ENCODE peak calls at places on chromosome 7, in six cellular contexts. M, C, O, Q, V and Y are unnamed samples.

GRCh38 chr7:102248081-102248455 is 38.6 kb upstream of the SH2B2 start:
- DNase-seq in M (no peak), C (no peak), O (no peak), Q (no peak), V (no peak), Y (no peak)

GRCh38 chr7:50497068-50497642 is 47.0 kb upstream of the FIGNL1 start:
- DNase-seq in M (peak; percentile 86), C (no peak), O (peak; percentile 22), Q (peak; percentile 44), V (no peak), Y (no peak)

GRCh38 chr7:19122018-19122588 is 4.7 kb upstream of the TWIST1 start:
- DNase-seq in M (peak; percentile 77), C (no peak), O (no peak), Q (no peak), V (no peak), Y (no peak)

GRCh38 chr7:37916017-37916672 is 472 bp downstream of the SFRP4 start:
- DNase-seq in M (peak; percentile 9), C (no peak), O (peak; percentile 55), Q (no peak), V (peak; percentile 43), Y (peak; percentile 48)

GRCh38 chr7:6546852-6547251 is 4.4 kb downstream of the GRID2IP start:
- DNase-seq in M (no peak), C (no peak), O (no peak), Q (no peak), V (no peak), Y (no peak)

GRCh38 chr7:41201021-41201420 is 501.9 kb downstream of the INHBA start:
- DNase-seq in M (no peak), C (no peak), O (no peak), Q (no peak), V (no peak), Y (no peak)

GRCh38 chr7:87075671-87076404 is 16.4 kb upstream of the ELAPOR2 start:
- DNase-seq in M (no peak), C (no peak), O (no peak), Q (no peak), V (no peak), Y (no peak)

GRCh38 chr7:81618400-81619014 is 151.3 kb downstream of the HGF start:
- DNase-seq in M (peak; percentile 94), C (no peak), O (no peak), Q (no peak), V (no peak), Y (no peak)

DNA sequence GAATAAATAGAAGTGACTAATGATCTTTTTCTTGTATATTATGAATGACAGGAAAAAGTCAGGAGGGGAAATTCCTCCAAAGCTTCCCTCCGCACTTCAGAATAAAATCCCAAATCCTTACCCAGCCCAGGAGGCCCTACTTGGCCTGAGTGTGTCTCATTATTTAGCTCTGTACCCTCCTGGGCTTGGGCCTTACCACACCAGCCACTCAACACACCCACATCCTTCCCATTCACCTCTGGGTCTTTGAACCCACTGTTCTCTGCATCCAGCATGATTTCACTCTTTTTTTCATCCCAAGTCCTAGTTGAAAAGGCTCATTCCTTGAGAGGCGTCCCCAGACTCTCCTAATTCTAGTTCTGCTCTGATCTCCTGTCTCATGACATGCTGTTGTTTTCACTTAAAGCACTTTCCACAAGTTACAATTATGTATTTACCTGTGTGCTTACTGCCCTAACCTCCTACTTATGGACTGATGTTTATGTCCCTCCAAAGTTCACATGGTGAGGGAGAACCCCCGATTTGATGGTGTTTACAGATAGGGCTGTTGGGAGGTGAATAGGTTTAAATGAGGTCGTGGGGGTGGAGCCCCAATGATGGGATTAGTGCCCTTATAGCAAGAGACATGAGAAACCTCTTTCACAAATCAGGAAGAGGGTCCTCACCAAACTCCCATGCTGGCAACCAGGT is 6.4 kb downstream of the NOD1 start:
- DNase-seq in M (no peak), C (no peak), O (no peak), Q (no peak), V (no peak), Y (no peak)
- H3K4me1 ChIP-seq in M (peaks cover 88% of the 10 kb centered on the region), C (peaks cover 51% of the 10 kb centered on the region), O (peaks cover 6% of the 10 kb centered on the region), Q (peaks cover 100% of the 10 kb centered on the region), V (peaks cover 98% of the 10 kb centered on the region), Y (peaks cover 100% of the 10 kb centered on the region)

GRCh38 chr7:150381785-150382122 is 2.6 kb downstream of the ZNF775 start:
- DNase-seq in M (no peak), C (no peak), O (no peak), Q (no peak), V (no peak), Y (no peak)

GRCh38 chr7:150378853-150379589 is at the start of gene ZNF775:
- DNase-seq in M (peak; percentile 96), C (peak; percentile 98), O (peak; percentile 99), Q (peak; percentile 98), V (peak; percentile 96), Y (peak; percentile 98)

GRCh38 chr7:150381096-150381495 is 2.0 kb downstream of the ZNF775 start:
- DNase-seq in M (no peak), C (no peak), O (no peak), Q (no peak), V (no peak), Y (no peak)

GRCh38 chr7:150379590-150380379 is 655 bp downstream of the ZNF775 start:
- DNase-seq in M (no peak), C (no peak), O (no peak), Q (no peak), V (no peak), Y (no peak)

DNA sequence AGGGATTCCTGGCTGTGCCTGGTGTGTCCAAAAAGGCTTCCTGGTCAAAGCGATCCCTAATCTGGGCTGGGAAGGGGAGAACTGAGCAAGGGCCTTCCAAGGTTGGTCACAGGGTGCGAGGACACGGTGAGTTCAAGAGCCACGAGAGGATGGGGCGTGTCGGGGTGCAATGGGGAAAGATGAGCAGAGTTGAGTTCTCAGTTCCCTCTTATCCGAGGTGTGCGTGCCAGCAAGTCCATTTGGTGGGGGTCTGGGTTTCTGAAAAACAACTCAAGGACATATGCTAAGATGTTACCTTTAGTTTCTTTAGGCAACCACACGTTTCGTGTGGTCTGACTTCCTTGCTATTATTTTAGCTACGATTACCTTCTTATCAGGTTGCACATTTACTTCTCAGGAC is 1.3 kb downstream of the ZNF775 start:
- DNase-seq in M (no peak), C (no peak), O (no peak), Q (no peak), V (no peak), Y (no peak)
- H3K4me1 ChIP-seq in M (peaks cover 34% of the 10 kb centered on the region), C (peaks cover 25% of the 10 kb centered on the region), O (peaks cover 56% of the 10 kb centered on the region), Q (peaks cover 89% of the 10 kb centered on the region), V (peaks cover 17% of the 10 kb centered on the region), Y (peaks cover 26% of the 10 kb centered on the region)

GRCh38 chr7:55063036-55063435 is 44.2 kb downstream of the EGFR start:
- DNase-seq in M (no peak), C (no peak), O (no peak), Q (no peak), V (no peak), Y (no peak)
- H3K4me1 ChIP-seq in M (peaks cover 7% of the 10 kb centered on the region), C (peaks cover 38% of the 10 kb centered on the region), O (peaks cover 17% of the 10 kb centered on the region), Q (peaks cover 5% of the 10 kb centered on the region), V (peaks cover 67% of the 10 kb centered on the region), Y (peaks cover 48% of the 10 kb centered on the region)

GRCh38 chr7:22559829-22560489 is 60.0 kb upstream of the STEAP1B start:
- DNase-seq in M (peak; percentile 90), C (peak; percentile 61), O (no peak), Q (no peak), V (peak; percentile 77), Y (peak; percentile 66)

GRCh38 chr7:22563621-22564241 is 63.7 kb upstream of the STEAP1B start:
- DNase-seq in M (no peak), C (no peak), O (no peak), Q (no peak), V (no peak), Y (no peak)

GRCh38 chr7:22561356-22561755 is 61.4 kb upstream of the STEAP1B start:
- DNase-seq in M (peak; percentile 99), C (peak; percentile 83), O (no peak), Q (no peak), V (peak; percentile 81), Y (peak; percentile 72)

GRCh38 chr7:22563115-22563514 is 63.1 kb upstream of the STEAP1B start:
- DNase-seq in M (no peak), C (no peak), O (no peak), Q (no peak), V (no peak), Y (no peak)

GRCh38 chr7:22561895-22562593 is 62.1 kb upstream of the STEAP1B start:
- DNase-seq in M (peak; percentile 35), C (no peak), O (no peak), Q (no peak), V (no peak), Y (no peak)
- H3K4me1 ChIP-seq in M (peaks cover 26% of the 10 kb centered on the region), C (peaks cover 29% of the 10 kb centered on the region), O (peaks cover 27% of the 10 kb centered on the region), Q (peaks cover 74% of the 10 kb centered on the region), V (peaks cover 44% of the 10 kb centered on the region), Y (peaks cover 71% of the 10 kb centered on the region)

GRCh38 chr7:92740134-92740533 is 96.2 kb downstream of the CDK6 start:
- DNase-seq in M (peak; percentile 45), C (no peak), O (no peak), Q (no peak), V (no peak), Y (no peak)

GRCh38 chr7:92735707-92736106 is 100.7 kb downstream of the CDK6 start:
- DNase-seq in M (no peak), C (no peak), O (no peak), Q (no peak), V (no peak), Y (no peak)

GRCh38 chr7:92739091-92739490 is 97.3 kb downstream of the CDK6 start:
- DNase-seq in M (no peak), C (no peak), O (no peak), Q (no peak), V (no peak), Y (no peak)

GRCh38 chr7:92736870-92737269 is 99.5 kb downstream of the CDK6 start:
- DNase-seq in M (no peak), C (no peak), O (no peak), Q (no peak), V (no peak), Y (no peak)

DNA sequence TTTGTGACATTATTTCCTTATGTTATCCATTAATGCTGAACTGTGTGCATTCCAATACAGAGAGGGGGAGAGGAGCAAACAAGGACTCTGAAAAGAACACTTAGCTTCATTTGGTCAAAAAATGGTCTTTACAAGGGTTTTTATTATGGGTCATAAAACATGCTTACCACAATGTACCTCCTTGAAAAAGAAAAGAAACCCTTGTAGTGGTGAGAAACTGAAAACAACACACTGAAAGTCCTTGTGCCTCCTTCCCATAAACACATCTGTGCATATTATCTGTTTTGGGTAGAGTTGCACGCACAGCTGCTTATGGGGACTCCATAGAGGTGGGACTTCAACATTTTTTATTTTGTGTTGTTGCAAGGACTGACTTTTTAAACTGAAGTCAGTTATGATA is 98.7 kb downstream of the CDK6 start:
- DNase-seq in M (no peak), C (no peak), O (no peak), Q (no peak), V (no peak), Y (no peak)
- H3K4me1 ChIP-seq in M (no peaks in the 10 kb centered on the region), C (no peaks in the 10 kb centered on the region), O (peaks cover 18% of the 10 kb centered on the region), Q (peaks cover 3% of the 10 kb centered on the region), V (peaks cover 28% of the 10 kb centered on the region), Y (no peaks in the 10 kb centered on the region)

DNA sequence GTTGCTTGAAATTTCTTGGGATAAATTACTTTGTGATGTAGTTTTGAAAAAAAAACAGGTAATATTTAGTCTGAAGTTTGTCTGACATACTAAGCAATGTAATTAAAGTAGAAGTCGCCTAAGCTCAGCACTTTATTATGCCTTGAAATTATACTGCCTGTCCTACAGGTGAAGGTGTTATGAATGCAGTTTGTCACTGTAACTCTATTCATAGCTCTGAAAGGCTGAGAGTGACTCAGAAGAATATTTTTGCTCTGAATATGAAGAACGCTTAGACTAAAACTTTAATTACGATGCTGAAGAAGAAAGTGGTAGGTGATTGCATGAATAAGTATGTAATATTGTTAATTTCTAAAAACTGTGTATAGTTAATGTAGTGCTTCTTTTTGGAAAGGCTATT is 9.2 kb downstream of the CFTR start:
- DNase-seq in M (no peak), C (no peak), O (no peak), Q (no peak), V (no peak), Y (no peak)
- H3K4me1 ChIP-seq in M (peaks cover 4% of the 10 kb centered on the region), C (no peaks in the 10 kb centered on the region), O (peaks cover 7% of the 10 kb centered on the region), Q (no peaks in the 10 kb centered on the region), V (no peaks in the 10 kb centered on the region), Y (no peaks in the 10 kb centered on the region)